ENCODE peak calls at places on chromosomes 3 and 15, in six cellular contexts. M is pons; U is GM12891; B is T-helper 2 cell; K is stimulated activated CD8-positive, alpha-beta memory T cell treated with anti-CD3 and anti-CD28 coated beads, Interleukin-7, amount 100 ng/mL, for 24 hours; T is lower lobe of right lung. A is an unnamed sample.

GRCh38 chr3:182972387-182972786 is 8.0 kb downstream of the DCUN1D1 start:
- DNase-seq in M (no peak), U (no peak), B (no peak), K (no peak), T (no peak), A (no peak)

GRCh38 chr3:95752199-95752598 is 1062.2 kb upstream of the EPHA6 start:
- DNase-seq in M (no peak), U (no peak), B (no peak), K (no peak), T (no peak), A (no peak)

GRCh38 chr15:59147666-59148065 is 42.7 kb downstream of the CCNB2 start:
- DNase-seq in M (no peak), U (no peak), B (no peak), K (no peak), T (no peak), A (no peak)

GRCh38 chr15:100727291-100727851 is 125.0 kb downstream of the ASB7 start:
- DNase-seq in M (no peak), U (no peak), B (no peak), K (no peak), T (no peak), A (peak)

GRCh38 chr15:39462691-39463090 is 118.2 kb upstream of the THBS1 start:
- DNase-seq in M (no peak), U (no peak), B (no peak), K (no peak), T (no peak), A (no peak)

GRCh38 chr15:99385865-99386264 is 134.6 kb downstream of the LRRC28 start:
- DNase-seq in M (no peak), U (no peak), B (no peak), K (no peak), T (no peak), A (no peak)

GRCh38 chr3:72724070-72724469 is 124.2 kb downstream of the SHQ1 start:
- DNase-seq in M (no peak), U (no peak), B (no peak), K (no peak), T (no peak), A (no peak)

GRCh38 chr3:79314962-79315361 is 452.8 kb downstream of the ROBO1 start:
- DNase-seq in M (no peak), U (no peak), B (no peak), K (no peak), T (no peak), A (no peak)

GRCh38 chr15:27587810-27588209 is 511.3 kb downstream of the OCA2 start:
- DNase-seq in M (no peak), U (no peak), B (no peak), K (no peak), T (no peak), A (no peak)

GRCh38 chr15:101453123-101454120 is 36.1 kb downstream of the PCSK6 start:
- DNase-seq in M (no peak), U (no peak), B (no peak), K (no peak), T (no peak), A (no peak)

GRCh38 chr3:16484216-16484615 is 29.3 kb downstream of the RFTN1 start:
- DNase-seq in M (no peak), U (no peak), B (no peak), K (no peak), T (no peak), A (no peak)

A was measured in GM10248.